ENCODE peak calls at places on chromosomes 3 and 15, in nine cellular contexts. Z, B, P, M, I, X, U, F and Y are unnamed samples.
A peak's percentile ranks its signal among the peaks of the same experiment; 100 is the strongest.

GRCh38 chr3:181838940-181839914 is 127.5 kb downstream of the SOX2 start:
- DNase-seq in Z (no peak), B (no peak), P (no peak), M (peak; percentile 7), I (no peak), X (no peak), U (no peak), F (no peak), Y (no peak)

GRCh38 chr15:98549003-98549402 is 99.3 kb upstream of the IGF1R start:
- DNase-seq in Z (no peak), B (no peak), P (no peak), M (no peak), I (no peak), X (no peak), U (no peak), F (no peak), Y (no peak)

GRCh38 chr3:157746391-157746790 is 243.2 kb upstream of the VEPH1 start:
- DNase-seq in Z (no peak), B (no peak), P (no peak), M (no peak), I (no peak), X (no peak), U (no peak), F (peak; percentile 17), Y (no peak)

GRCh38 chr3:5002174-5002870 is 23.1 kb downstream of the BHLHE40 start:
- DNase-seq in Z (no peak), B (no peak), P (no peak), M (no peak), I (no peak), X (no peak), U (no peak), F (no peak), Y (no peak)

GRCh38 chr15:25690673-25691543 is 172.2 kb downstream of the ATP10A start:
- DNase-seq in Z (peak; percentile 55), B (peak; percentile 68), P (no peak), M (no peak), I (peak; percentile 43), X (no peak), U (no peak), F (peak; percentile 75), Y (no peak)

GRCh38 chr3:9749333-9749662 is 454 bp upstream of the OGG1 start:
- DNase-seq in Z (no peak), B (no peak), P (no peak), M (no peak), I (no peak), X (no peak), U (no peak), F (no peak), Y (no peak)

GRCh38 chr15:90895571-90896117 is 7.5 kb upstream of the MAN2A2 start:
- DNase-seq in Z (no peak), B (no peak), P (no peak), M (no peak), I (no peak), X (no peak), U (no peak), F (no peak), Y (no peak)

GRCh38 chr15:48221261-48221660 is 15.2 kb downstream of the SLC12A1 start:
- DNase-seq in Z (no peak), B (no peak), P (no peak), M (no peak), I (no peak), X (no peak), U (no peak), F (no peak), Y (no peak)

GRCh38 chr15:86591994-86592746 is 512.5 kb downstream of the AGBL1 start:
- DNase-seq in Z (no peak), B (peak; percentile 67), P (peak; percentile 48), M (peak; percentile 8), I (no peak), X (no peak), U (peak; percentile 82), F (no peak), Y (no peak)

GRCh38 chr15:101176625-101177024 is 75.2 kb downstream of the CHSY1 start:
- DNase-seq in Z (no peak), B (no peak), P (no peak), M (peak; percentile 30), I (no peak), X (no peak), U (no peak), F (peak; percentile 67), Y (no peak)

GRCh38 chr3:149816326-149816725 is 3.3 kb downstream of the RNF13 start:
- DNase-seq in Z (no peak), B (no peak), P (no peak), M (no peak), I (no peak), X (no peak), U (no peak), F (no peak), Y (no peak)

GRCh38 chr15:22258402-22259150 is 178.2 kb downstream of the OR4M2 start:
- DNase-seq in Z (no peak), B (no peak), P (no peak), M (no peak), I (no peak), X (no peak), U (no peak), F (no peak), Y (no peak)
- H3K9me3 ChIP-seq in Z (no peaks in the 10 kb centered on the region), B (no peaks in the 10 kb centered on the region), P (no peaks in the 10 kb centered on the region), M (no peaks in the 10 kb centered on the region), I (no peaks in the 10 kb centered on the region), X (peaks cover 8% of the 10 kb centered on the region), U (no peaks in the 10 kb centered on the region), F (no peaks in the 10 kb centered on the region), Y (no peaks in the 10 kb centered on the region)

GRCh38 chr15:67554580-67554979 is 12.1 kb downstream of the MAP2K5 start:
- DNase-seq in Z (no peak), B (no peak), P (no peak), M (no peak), I (no peak), X (no peak), U (no peak), F (no peak), Y (no peak)
- H3K4me1 ChIP-seq in Z (no peaks in the 10 kb centered on the region), B (no peaks in the 10 kb centered on the region), P (peaks cover 15% of the 10 kb centered on the region), M (no peaks in the 10 kb centered on the region), I (no peaks in the 10 kb centered on the region), X (peaks cover 7% of the 10 kb centered on the region), U (peaks cover 14% of the 10 kb centered on the region), F (peaks cover 4% of the 10 kb centered on the region), Y (no peaks in the 10 kb centered on the region)

DNA sequence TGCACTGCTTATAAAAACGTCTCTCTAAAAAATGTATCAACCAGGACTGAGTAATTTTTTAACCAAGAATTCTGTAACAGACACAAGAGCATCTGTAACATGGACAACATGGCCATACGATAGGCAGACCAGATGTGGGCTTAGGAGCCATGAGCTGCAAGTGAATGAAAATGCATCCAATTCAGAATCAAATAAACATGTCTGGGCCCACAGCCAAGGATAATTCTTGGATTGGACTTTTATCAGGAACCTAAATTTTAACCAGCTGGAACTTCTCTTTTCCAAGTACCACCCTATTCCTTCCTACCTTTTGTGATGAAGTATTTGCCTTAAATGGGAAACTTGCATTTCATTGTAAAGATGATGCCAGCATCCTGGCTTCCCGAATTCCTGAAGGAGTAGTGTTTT is 4.0 kb downstream of the IL17RD start:
- DNase-seq in Z (no peak), B (no peak), P (no peak), M (no peak), I (no peak), X (no peak), U (no peak), F (peak; percentile 72), Y (no peak)
- H3K4me3 ChIP-seq in Z (no peak overlapping the region), B (no peak overlapping the region), P (no peak overlapping the region), M (no peak overlapping the region), I (no peak overlapping the region), X (no peak overlapping the region), U (no peak overlapping the region), F (no peak overlapping the region), Y (no peak overlapping the region)

GRCh38 chr3:163129287-163129686 is 1632.7 kb downstream of the OTOL1 start:
- DNase-seq in Z (no peak), B (no peak), P (no peak), M (no peak), I (no peak), X (no peak), U (no peak), F (no peak), Y (no peak)
- H3K9me3 ChIP-seq in Z (peaks cover 7% of the 10 kb centered on the region), B (no peaks in the 10 kb centered on the region), P (peaks cover 38% of the 10 kb centered on the region), M (no peaks in the 10 kb centered on the region), I (peaks cover 15% of the 10 kb centered on the region), X (peaks cover 7% of the 10 kb centered on the region), U (peaks cover 6% of the 10 kb centered on the region), F (peaks cover 25% of the 10 kb centered on the region), Y (no peaks in the 10 kb centered on the region)

DNA sequence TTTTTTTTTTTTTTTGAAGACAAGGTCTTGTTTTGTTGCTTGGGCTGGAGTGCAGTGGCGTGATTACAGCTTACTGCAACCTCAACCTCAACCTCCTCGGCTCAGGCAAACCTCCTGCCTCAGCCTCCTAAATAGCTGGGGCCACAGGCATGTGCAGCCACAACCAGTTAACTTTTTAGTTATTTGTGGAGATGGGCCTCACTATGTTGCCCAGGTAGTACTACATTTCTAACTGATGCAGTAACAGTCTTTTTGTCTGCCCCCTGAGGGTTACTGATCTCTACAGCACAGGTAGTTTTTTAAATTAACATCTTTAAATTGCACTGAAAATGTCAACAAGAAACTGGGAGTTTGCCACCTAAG is 3.4 kb upstream of the LMLN start:
- DNase-seq in Z (no peak), B (no peak), P (no peak), M (no peak), I (no peak), X (no peak), U (no peak), F (no peak), Y (no peak)
- H3K4me1 ChIP-seq in Z (peaks cover 58% of the 10 kb centered on the region), B (peaks cover 40% of the 10 kb centered on the region), P (peaks cover 80% of the 10 kb centered on the region), M (peaks cover 52% of the 10 kb centered on the region), I (peaks cover 9% of the 10 kb centered on the region), X (peaks cover 10% of the 10 kb centered on the region), U (peaks cover 37% of the 10 kb centered on the region), F (peaks cover 71% of the 10 kb centered on the region), Y (peaks cover 31% of the 10 kb centered on the region)